ENCODE peak calls at places on chromosome 1, in five cellular contexts. One of them, this sample, is unnamed.

GRCh38 chr1:212256404-212256803 is 28.8 kb upstream of the PPP2R5A start:
- DNase-seq in substantia nigra: no peak
- DNase-seq in HuH-7: no peak
- DNase-seq in left cardiac atrium: no peak
- DNase-seq in EH: no peak
- DNase-seq in this sample: no peak

GRCh38 chr1:233357595-233358446 is 30.3 kb downstream of the MAP3K21 start:
- DNase-seq in substantia nigra: no peak
- DNase-seq in HuH-7: no peak
- DNase-seq in left cardiac atrium: no peak
- DNase-seq in EH: no peak
- DNase-seq in this sample: no peak

GRCh38 chr1:176878750-176879536 is 285.6 kb downstream of the ASTN1 start:
- DNase-seq in substantia nigra: no peak
- DNase-seq in HuH-7: peak
- DNase-seq in left cardiac atrium: no peak
- DNase-seq in EH: no peak
- DNase-seq in this sample: peak

GRCh38 chr1:102796429-102796828 is 311.9 kb downstream of the COL11A1 start:
- DNase-seq in substantia nigra: no peak
- DNase-seq in HuH-7: no peak
- DNase-seq in left cardiac atrium: no peak
- DNase-seq in EH: no peak
- DNase-seq in this sample: no peak

GRCh38 chr1:198212675-198213074 is 55.9 kb downstream of the NEK7 start:
- DNase-seq in substantia nigra: no peak
- DNase-seq in HuH-7: no peak
- DNase-seq in left cardiac atrium: no peak
- DNase-seq in EH: peak
- DNase-seq in this sample: no peak

GRCh38 chr1:45929257-45929687 is 125.9 kb downstream of the MAST2 start:
- DNase-seq in substantia nigra: no peak
- DNase-seq in HuH-7: no peak
- DNase-seq in left cardiac atrium: no peak
- DNase-seq in EH: peak
- DNase-seq in this sample: peak

GRCh38 chr1:61158592-61158991 is 76.2 kb downstream of the NFIA start:
- DNase-seq in substantia nigra: no peak
- DNase-seq in HuH-7: no peak
- DNase-seq in left cardiac atrium: no peak
- DNase-seq in EH: no peak
- DNase-seq in this sample: no peak

GRCh38 chr1:160367934-160368923 is 1.4 kb downstream of the NHLH1 start:
- DNase-seq in substantia nigra: no peak
- DNase-seq in HuH-7: no peak
- DNase-seq in left cardiac atrium: no peak
- DNase-seq in EH: no peak
- DNase-seq in this sample: no peak

GRCh38 chr1:30329802-30330557 is 393.4 kb downstream of the MATN1 start:
- DNase-seq in substantia nigra: no peak
- DNase-seq in HuH-7: no peak
- DNase-seq in left cardiac atrium: no peak
- DNase-seq in EH: peak
- DNase-seq in this sample: peak

GRCh38 chr1:92482404-92482664 is 4.4 kb downstream of the GFI1 start:
- DNase-seq in substantia nigra: no peak
- DNase-seq in HuH-7: no peak
- DNase-seq in left cardiac atrium: no peak
- DNase-seq in EH: no peak
- DNase-seq in this sample: no peak

GRCh38 chr1:240765732-240766363 is 153.9 kb upstream of the GREM2 start:
- DNase-seq in substantia nigra: no peak
- DNase-seq in HuH-7: no peak
- DNase-seq in left cardiac atrium: no peak
- DNase-seq in EH: peak
- DNase-seq in this sample: no peak

GRCh38 chr1:56931686-56932085 is 34.1 kb downstream of the C8B start:
- DNase-seq in substantia nigra: no peak
- DNase-seq in HuH-7: no peak
- DNase-seq in left cardiac atrium: no peak
- DNase-seq in EH: no peak
- DNase-seq in this sample: no peak

GRCh38 chr1:111032295-111032897 is 68.7 kb upstream of the LRIF1 start:
- DNase-seq in substantia nigra: no peak
- DNase-seq in HuH-7: peak
- DNase-seq in left cardiac atrium: no peak
- DNase-seq in EH: peak
- DNase-seq in this sample: peak

GRCh38 chr1:89451011-89451410 is 73.6 kb upstream of the LRRC8B start:
- DNase-seq in substantia nigra: no peak
- DNase-seq in HuH-7: no peak
- DNase-seq in left cardiac atrium: no peak
- DNase-seq in EH: peak
- DNase-seq in this sample: no peak

GRCh38 chr1:19209439-19209989 is 552 bp downstream of the UBR4 start:
- DNase-seq in substantia nigra: no peak
- DNase-seq in HuH-7: peak
- DNase-seq in left cardiac atrium: peak
- DNase-seq in EH: peak
- DNase-seq in this sample: peak

GRCh38 chr1:58586296-58586695 is 9.2 kb upstream of the TACSTD2 start:
- DNase-seq in substantia nigra: no peak
- DNase-seq in HuH-7: no peak
- DNase-seq in left cardiac atrium: no peak
- DNase-seq in EH: no peak
- DNase-seq in this sample: no peak